ENCODE peak calls at places on chromosomes 6 and 20, in six cellular contexts. M is heart left ventricle, J is GM12892, E is esophagus muscularis mucosa, Q is adrenal gland, D is transverse colon. U is an unnamed sample.

GRCh38 chr6:43990627-43991619 is 136.3 kb downstream of the MRPL14 start:
- DNase-seq in M (no peak), J (no peak), E (no peak), Q (peak), D (peak), U (no peak)

GRCh38 chr6:135920689-135921088 is 69.2 kb downstream of the PDE7B start:
- DNase-seq in M (no peak), J (no peak), E (no peak), Q (no peak), D (no peak), U (no peak)

GRCh38 chr20:45987108-45987780 is 15.2 kb upstream of the ZNF335 start:
- DNase-seq in M (peak), J (peak), E (no peak), Q (peak), D (peak), U (peak)

GRCh38 chr6:127900935-127901334 is at the start of gene THEMIS:
- DNase-seq in M (no peak), J (no peak), E (no peak), Q (no peak), D (peak), U (peak)

GRCh38 chr6:13307508-13307995 is 20.8 kb downstream of the TBC1D7 start:
- DNase-seq in M (no peak), J (no peak), E (peak), Q (peak), D (no peak), U (no peak)

GRCh38 chr20:10172998-10173655 is 45.5 kb upstream of the SNAP25 start:
- DNase-seq in M (no peak), J (no peak), E (no peak), Q (no peak), D (no peak), U (no peak)

GRCh38 chr6:123393333-123393732 is 243.4 kb downstream of the TRDN start:
- DNase-seq in M (no peak), J (no peak), E (no peak), Q (no peak), D (no peak), U (no peak)

GRCh38 chr20:41245086-41245707 is 72.3 kb downstream of the ZHX3 start:
- DNase-seq in M (no peak), J (no peak), E (no peak), Q (peak), D (no peak), U (no peak)

GRCh38 chr6:30769088-30769852 is 24.9 kb upstream of the IER3 start:
- DNase-seq in M (peak), J (no peak), E (no peak), Q (peak), D (peak), U (peak)

GRCh38 chr6:169667716-169668115 is 34.1 kb downstream of the WDR27 start:
- DNase-seq in M (no peak), J (no peak), E (peak), Q (no peak), D (no peak), U (no peak)

GRCh38 chr6:154882107-154882506 is 113.0 kb upstream of the TIAM2 start:
- DNase-seq in M (no peak), J (no peak), E (peak), Q (peak), D (no peak), U (no peak)

GRCh38 chr20:64104667-64105451 is 2.5 kb downstream of the NPBWR2 start:
- DNase-seq in M (peak), J (no peak), E (no peak), Q (no peak), D (peak), U (peak)

GRCh38 chr6:72787521-72788031 is 165.7 kb downstream of the KCNQ5 start:
- DNase-seq in M (no peak), J (no peak), E (no peak), Q (no peak), D (no peak), U (no peak)

GRCh38 chr20:49149281-49150045 is 38.7 kb downstream of the STAU1 start:
- DNase-seq in M (no peak), J (no peak), E (no peak), Q (no peak), D (no peak), U (no peak)

GRCh38 chr6:82022614-82023102 is 224.9 kb downstream of the IBTK start:
- DNase-seq in M (no peak), J (no peak), E (no peak), Q (peak), D (no peak), U (no peak)

GRCh38 chr6:116229287-116229913 is 24.5 kb downstream of the TSPYL4 start:
- DNase-seq in M (peak), J (no peak), E (peak), Q (peak), D (peak), U (peak)

GRCh38 chr6:144534123-144534676 is 249.1 kb downstream of the UTRN start:
- DNase-seq in M (no peak), J (no peak), E (no peak), Q (no peak), D (no peak), U (no peak)

GRCh38 chr6:111759413-111759835 is 113.8 kb downstream of the FYN start:
- DNase-seq in M (no peak), J (no peak), E (no peak), Q (no peak), D (no peak), U (no peak)

GRCh38 chr20:47622118-47622665 is 120.5 kb downstream of the NCOA3 start:
- DNase-seq in M (no peak), J (no peak), E (no peak), Q (no peak), D (no peak), U (no peak)

GRCh38 chr20:47614703-47615309 is 113.1 kb downstream of the NCOA3 start:
- DNase-seq in M (no peak), J (no peak), E (no peak), Q (no peak), D (no peak), U (no peak)

GRCh38 chr20:47620808-47621805 is 119.4 kb downstream of the NCOA3 start:
- DNase-seq in M (no peak), J (no peak), E (no peak), Q (peak), D (no peak), U (no peak)

GRCh38 chr20:47612670-47613069 is 111.0 kb downstream of the NCOA3 start:
- DNase-seq in M (no peak), J (no peak), E (no peak), Q (no peak), D (no peak), U (no peak)

GRCh38 chr20:47618479-47618878 is 116.8 kb downstream of the NCOA3 start:
- DNase-seq in M (no peak), J (no peak), E (no peak), Q (no peak), D (no peak), U (no peak)
- TF ChIP-seq POLR2A in M (no peak), J (no peak), E (no peak), Q (no peak), D (no peak), U (no peak)

DNA sequence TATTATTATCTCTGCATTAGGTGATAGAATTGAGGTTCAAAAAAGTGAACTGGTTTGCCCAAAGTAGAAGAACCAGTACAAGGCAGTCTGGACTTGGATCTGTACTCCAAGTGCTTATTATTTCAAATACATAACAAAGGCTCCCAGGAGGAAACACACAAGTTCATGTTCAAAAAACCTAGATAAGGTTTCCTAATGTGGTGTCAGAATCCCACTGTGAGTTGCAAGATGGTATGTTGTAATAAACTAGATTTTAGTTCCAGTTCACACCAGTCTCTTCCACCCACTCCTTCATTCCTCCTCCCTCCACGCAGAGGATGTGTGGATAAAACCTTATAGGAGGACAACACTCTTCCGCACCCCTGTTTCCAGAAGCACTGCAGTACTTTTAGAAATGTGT is 42.8 kb downstream of the KIAA0319 start:
- DNase-seq in M (no peak), J (no peak), E (peak), Q (no peak), D (no peak), U (no peak)
- TF ChIP-seq POLR2A in M (no peak), J (no peak), E (no peak), Q (no peak), D (no peak), U (no peak)

GRCh38 chr20:37406010-37406998 is 60.4 kb downstream of the SRC start:
- DNase-seq in M (peak), J (peak), E (no peak), Q (peak), D (peak), U (no peak)
- TF ChIP-seq POLR2A in M (no peak), J (peak), E (no peak), Q (no peak), D (no peak), U (no peak)

GRCh38 chr20:33489495-33490022 is 337 bp upstream of the CBFA2T2 start:
- DNase-seq in M (peak), J (peak), E (peak), Q (peak), D (peak), U (peak)
- TF ChIP-seq POLR2A in M (peak), J (peak), E (peak), Q (peak), D (peak), U (peak)

GRCh38 chr6:148425443-148425842 is 82.8 kb downstream of the SASH1 start:
- DNase-seq in M (no peak), J (no peak), E (no peak), Q (no peak), D (no peak), U (no peak)

GRCh38 chr6:148422085-148422484 is 79.4 kb downstream of the SASH1 start:
- DNase-seq in M (no peak), J (no peak), E (no peak), Q (no peak), D (no peak), U (no peak)

GRCh38 chr6:148423133-148423532 is 80.5 kb downstream of the SASH1 start:
- DNase-seq in M (no peak), J (no peak), E (no peak), Q (no peak), D (no peak), U (no peak)

GRCh38 chr6:148426317-148426977 is 83.8 kb downstream of the SASH1 start:
- DNase-seq in M (no peak), J (no peak), E (no peak), Q (no peak), D (no peak), U (no peak)

GRCh38 chr6:148423601-148424270 is 81.1 kb downstream of the SASH1 start:
- DNase-seq in M (no peak), J (no peak), E (no peak), Q (no peak), D (no peak), U (no peak)
- TF ChIP-seq POLR2A in M (no peak), J (no peak), E (no peak), Q (no peak), D (no peak), U (no peak)

GRCh38 chr6:51743999-51744398 is 343.4 kb downstream of the PKHD1 start:
- DNase-seq in M (no peak), J (no peak), E (no peak), Q (no peak), D (no peak), U (no peak)

GRCh38 chr6:51737580-51738360 is 349.6 kb downstream of the PKHD1 start:
- DNase-seq in M (no peak), J (no peak), E (no peak), Q (no peak), D (no peak), U (no peak)

DNA sequence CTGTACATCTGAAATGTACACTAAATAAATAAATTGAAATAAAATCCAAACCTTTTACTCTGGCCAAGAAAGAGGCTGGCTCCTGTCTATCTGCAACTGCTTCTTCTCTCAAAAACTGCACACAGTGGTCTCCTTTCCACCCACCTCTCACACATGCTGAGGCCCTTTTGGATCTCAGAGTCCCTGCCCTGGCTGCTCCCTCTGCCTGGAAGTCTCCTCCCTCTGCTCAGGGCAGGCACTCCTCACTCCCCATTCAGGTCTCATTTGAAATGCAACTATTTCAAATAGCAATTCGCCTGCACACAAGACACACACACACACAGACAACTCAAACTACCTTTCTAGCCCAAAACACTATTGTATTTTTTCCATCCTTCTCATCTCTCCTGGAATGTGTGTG is 348.8 kb downstream of the PKHD1 start:
- DNase-seq in M (no peak), J (no peak), E (no peak), Q (no peak), D (no peak), U (no peak)
- TF ChIP-seq POLR2A in M (no peak), J (no peak), E (no peak), Q (no peak), D (no peak), U (no peak)

U was measured in Peyer's patch.